ENCODE peak calls at places on chromosomes 11 and 22, in nine cellular contexts. Y, H, C, M, B, V, Z, N and K are unnamed samples.

GRCh38 chr11:74672956-74673895 is 58.0 kb downstream of the CHRDL2 start:
- DNase-seq in C (no peak), B (peak), H (peak), Y (peak), N (peak), V (no peak), M (no peak), Z (no peak), K (no peak)

GRCh38 chr22:33188316-33188715 is 130.1 kb upstream of the SYN3 start:
- DNase-seq in Z (no peak), M (no peak), H (no peak), B (peak), Y (no peak), C (no peak), V (no peak), N (no peak), K (no peak)

GRCh38 chr11:62548545-62549335 is 2.1 kb upstream of the AHNAK start:
- DNase-seq in Z (no peak), M (no peak), H (no peak), N (no peak), B (no peak), C (no peak), V (no peak), Y (no peak), K (no peak)

GRCh38 chr11:85595285-85595884 is 31.8 kb downstream of the DLG2 start:
- DNase-seq in H (peak), C (peak), N (peak), Y (peak), B (peak), V (no peak), Z (no peak), M (peak), K (no peak)

GRCh38 chr22:22745225-22746060 is 101.0 kb downstream of the GGTLC2 start:
- DNase-seq in V (no peak), B (peak), N (peak), Z (peak), Y (peak), C (peak), H (no peak), M (peak), K (no peak)

GRCh38 chr11:33736148-33736809 is at the start of gene CD59:
- DNase-seq in N (peak), M (peak), H (peak), V (peak), C (peak), Y (peak), B (peak), Z (peak), K (peak)

GRCh38 chr11:60924906-60925684 is 835 bp downstream of the TMEM132A start:
- DNase-seq in C (peak), N (no peak), Z (no peak), V (no peak), M (peak), Y (no peak), H (no peak), B (no peak), K (no peak)

GRCh38 chr22:36331306-36331911 is 56.4 kb downstream of the MYH9 start:
- DNase-seq in Z (no peak), H (peak), B (peak), V (peak), C (peak), Y (peak), N (peak), M (peak), K (peak)

GRCh38 chr11:13861411-13861810 is 101.1 kb upstream of the SPON1 start:
- DNase-seq in M (no peak), C (peak), H (no peak), B (no peak), Y (no peak), N (no peak), V (no peak), Z (no peak), K (no peak)

GRCh38 chr11:96001037-96001436 is 77.1 kb upstream of the MTMR2 start:
- DNase-seq in V (no peak), B (no peak), M (no peak), Y (peak), N (peak), Z (no peak), C (no peak), H (peak), K (no peak)

GRCh38 chr22:37933711-37934376 is 19.6 kb downstream of the C22orf23 start:
- DNase-seq in Y (peak), Z (peak), M (peak), N (peak), V (peak), H (peak), C (peak), B (peak), K (peak)

GRCh38 chr11:17979770-17980371 is 33.0 kb downstream of the SERGEF start:
- DNase-seq in Y (peak), C (peak), B (peak), M (peak), Z (peak), N (no peak), H (no peak), V (peak), K (no peak)